ENCODE peak calls at places on chromosome 14, in seven cellular contexts. K is Calu3; A is GM12865; C is sigmoid colon; M is GM10248; U is GM04504; E is stimulated activated CD8-positive, alpha-beta memory T cell treated with anti-CD3 and anti-CD28 coated beads, Interleukin-2, amount 100 ng/mL, for 1 hour. L is an unnamed sample.

GRCh38 chr14:64931123-64931522 is 11.4 kb downstream of the GPX2 start:
- DNase-seq in K (no peak), A (no peak), C (no peak), M (no peak), U (no peak), E (no peak), L (no peak)

GRCh38 chr14:73168274-73168673 is 32.0 kb downstream of the PSEN1 start:
- DNase-seq in K (no peak), A (no peak), C (no peak), M (no peak), U (no peak), E (no peak), L (peak; percentile 52)

GRCh38 chr14:60648934-60649814 is at the start of gene SIX1:
- DNase-seq in K (peak; percentile 86), A (peak; percentile 83), C (no peak), M (peak; percentile 69), U (peak; percentile 82), E (no peak), L (peak; percentile 15)

GRCh38 chr14:93926873-93927571 is at the start of gene FAM181A:
- DNase-seq in K (no peak), A (no peak), C (no peak), M (no peak), U (no peak), E (no peak), L (no peak)

GRCh38 chr14:45716506-45716905 is 463.5 kb upstream of the MIS18BP1 start:
- DNase-seq in K (no peak), A (peak; percentile 9), C (no peak), M (no peak), U (no peak), E (no peak), L (no peak)

GRCh38 chr14:64196668-64197411 is 97.3 kb downstream of the ESR2 start:
- DNase-seq in K (no peak), A (peak; percentile 65), C (no peak), M (no peak), U (peak; percentile 13), E (no peak), L (peak; percentile 78)

GRCh38 chr14:99234982-99235491 is 37.0 kb downstream of the BCL11B start:
- DNase-seq in K (no peak), A (no peak), C (no peak), M (no peak), U (no peak), E (no peak), L (peak; percentile 76)

GRCh38 chr14:57889245-57889644 is 23.4 kb upstream of the SLC35F4 start:
- DNase-seq in K (peak; percentile 26), A (no peak), C (no peak), M (no peak), U (peak; percentile 34), E (no peak), L (peak; percentile 45)

GRCh38 chr14:31954991-31955390 is 122.1 kb upstream of the ARHGAP5 start:
- DNase-seq in K (no peak), A (no peak), C (no peak), M (no peak), U (no peak), E (no peak), L (no peak)

GRCh38 chr14:68975667-68976066 is 3.4 kb downstream of the ACTN1 start:
- DNase-seq in K (no peak), A (no peak), C (peak; percentile 89), M (no peak), U (peak; percentile 67), E (no peak), L (no peak)

GRCh38 chr14:28055008-28055407 is 711.6 kb upstream of the FOXG1 start:
- DNase-seq in K (no peak), A (no peak), C (no peak), M (no peak), U (no peak), E (no peak), L (no peak)